ENCODE peak calls at places on chromosomes 6 and 20, in five cellular contexts. O is right atrium auricular region, T is adipocyte, R is testis, P is endothelial cell of umbilical vein. V is an unnamed sample.

GRCh38 chr20:53872561-53873248 is 197.7 kb downstream of the BCAS1 start:
- DNase-seq in O (no peak), P (no peak), T (peak; percentile 32), R (no peak), V (no peak)

GRCh38 chr6:148287979-148288378 is 54.7 kb upstream of the SASH1 start:
- DNase-seq in P (no peak), T (no peak), O (no peak), R (no peak), V (no peak)

GRCh38 chr6:42403415-42403814 is 48.3 kb downstream of the TRERF1 start:
- DNase-seq in R (peak; percentile 10), P (no peak), T (peak; percentile 19), O (no peak), V (no peak)

GRCh38 chr20:37247547-37247946 is 14.1 kb downstream of the GHRH start:
- DNase-seq in R (no peak), O (no peak), P (no peak), T (no peak), V (no peak)

GRCh38 chr6:112298816-112299281 is 44.5 kb upstream of the LAMA4 start:
- DNase-seq in P (peak; percentile 36), O (no peak), R (no peak), T (peak; percentile 84), V (no peak)

GRCh38 chr6:88426005-88426404 is 259.9 kb upstream of the CNR1 start:
- DNase-seq in R (no peak), O (no peak), T (no peak), P (no peak), V (no peak)

GRCh38 chr6:122028933-122029332 is 370.5 kb upstream of the HSF2 start:
- DNase-seq in P (no peak), R (no peak), O (no peak), T (no peak), V (no peak)

GRCh38 chr6:133953634-133954415 is 801 bp downstream of the TBPL1 start:
- DNase-seq in T (peak; percentile 23), P (no peak), R (no peak), O (no peak), V (no peak)

GRCh38 chr6:31901953-31902643 is at the start of gene ZBTB12:
- DNase-seq in R (peak; percentile 94), O (peak; percentile 85), T (peak; percentile 98), P (peak; percentile 95), V (peak; percentile 97)

GRCh38 chr6:168660400-168660945 is 219.5 kb downstream of the SMOC2 start:
- DNase-seq in R (no peak), P (no peak), O (no peak), T (no peak), V (no peak)

GRCh38 chr20:32368930-32369329 is 10.8 kb downstream of the ASXL1 start:
- DNase-seq in T (peak; percentile 72), R (no peak), P (no peak), O (no peak), V (no peak)

GRCh38 chr6:63816979-63817436 is 181.4 kb downstream of the PHF3 start:
- DNase-seq in P (no peak), O (no peak), R (no peak), T (no peak), V (no peak)

GRCh38 chr6:7106752-7107577 is 796 bp upstream of the RREB1 start:
- DNase-seq in P (no peak), R (peak; percentile 53), T (peak; percentile 55), O (no peak), V (peak; percentile 79)

GRCh38 chr6:74250161-74250560 is 554.2 kb downstream of the CD109 start:
- DNase-seq in O (no peak), R (no peak), P (peak; percentile 15), T (no peak), V (no peak)

GRCh38 chr6:142523485-142523884 is 221.7 kb downstream of the ADGRG6 start:
- DNase-seq in O (no peak), R (no peak), T (peak; percentile 68), P (no peak), V (no peak)

GRCh38 chr6:16157909-16158308 is 29.0 kb downstream of the MYLIP start:
- DNase-seq in P (no peak), O (no peak), T (no peak), R (no peak), V (peak; percentile 54)

GRCh38 chr20:32605167-32605656 is 20.1 kb upstream of the NOL4L start:
- DNase-seq in O (no peak), T (no peak), R (peak; percentile 54), P (no peak), V (no peak)

GRCh38 chr6:148829415-148830101 is 82.7 kb downstream of the UST start:
- DNase-seq in O (no peak), P (no peak), T (no peak), R (no peak), V (no peak)

GRCh38 chr6:149843051-149843633 is 21.0 kb downstream of the LRP11 start:
- DNase-seq in T (no peak), R (no peak), P (no peak), O (peak; percentile 67), V (peak; percentile 53)

GRCh38 chr6:166900956-166901607 is 55.3 kb downstream of the RNASET2 start:
- DNase-seq in R (no peak), O (no peak), P (no peak), T (no peak), V (peak; percentile 34)

GRCh38 chr6:22929228-22929627 is 359.9 kb downstream of the HDGFL1 start:
- DNase-seq in R (no peak), P (peak; percentile 60), T (no peak), O (no peak), V (no peak)

GRCh38 chr6:83853178-83853967 is at the start of gene RIPPLY2:
- DNase-seq in T (peak; percentile 28), P (peak; percentile 41), R (peak; percentile 57), O (no peak), V (peak; percentile 58)

GRCh38 chr6:167506443-167507231 is 181.8 kb downstream of the TTLL2 start:
- DNase-seq in R (no peak), P (no peak), T (no peak), O (no peak), V (no peak)

GRCh38 chr6:129631070-129631469 is 78.9 kb downstream of the ARHGAP18 start:
- DNase-seq in O (no peak), P (no peak), R (no peak), T (no peak), V (no peak)

GRCh38 chr6:109454483-109455160 is 950 bp downstream of the MICAL1 start:
- DNase-seq in P (no peak), T (peak; percentile 47), R (peak; percentile 50), O (no peak), V (peak; percentile 64)

GRCh38 chr20:58216334-58216733 is 12.1 kb downstream of the ANKRD60 start:
- DNase-seq in P (no peak), T (no peak), R (no peak), O (no peak), V (no peak)

GRCh38 chr20:9838378-9839295 is at the start of gene PAK5:
- DNase-seq in O (no peak), T (peak; percentile 38), R (peak; percentile 88), P (peak; percentile 26), V (peak; percentile 26)

GRCh38 chr6:47698342-47698787 is at the start of gene ADGRF4:
- DNase-seq in R (no peak), T (peak; percentile 41), P (no peak), O (no peak), V (no peak)

GRCh38 chr6:154614641-154615040 is 104.2 kb upstream of the CNKSR3 start:
- DNase-seq in P (peak; percentile 83), R (no peak), T (no peak), O (no peak), V (no peak)

GRCh38 chr6:46325561-46326525 is 155.1 kb upstream of the ENPP5 start:
- DNase-seq in T (peak; percentile 75), P (no peak), O (no peak), R (no peak), V (peak; percentile 28)

GRCh38 chr20:46624941-46625340 is 26.3 kb downstream of the SLC13A3 start:
- DNase-seq in T (no peak), R (no peak), P (no peak), O (no peak), V (no peak)
- H3K27me3 ChIP-seq in T (no peaks in the 10 kb centered on the region), R (no peaks in the 10 kb centered on the region), P (no peaks in the 10 kb centered on the region), O (no peaks in the 10 kb centered on the region), V (no peaks in the 10 kb centered on the region)

DNA sequence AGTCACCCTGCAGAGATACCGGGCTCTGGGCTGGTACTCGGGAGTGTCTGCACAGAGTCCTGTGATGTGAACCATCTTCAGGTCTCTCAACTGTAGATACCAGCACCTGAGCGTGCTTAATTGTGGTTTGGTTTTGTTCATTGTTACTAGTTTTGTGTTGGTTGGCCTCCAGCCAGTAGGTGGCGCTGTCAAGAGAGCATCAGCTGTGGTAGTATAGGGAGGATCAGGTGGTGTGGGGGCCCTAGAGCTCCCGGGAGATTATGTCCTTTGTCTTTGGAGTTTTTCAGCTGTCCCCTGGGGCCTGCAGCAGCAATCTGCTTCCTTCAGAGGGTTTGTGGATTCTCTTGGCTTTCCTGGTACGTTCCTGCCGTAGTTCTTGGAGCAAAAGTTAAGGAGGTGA is 67.9 kb downstream of the CDYL start:
- DNase-seq in R (peak; percentile 74), P (no peak), O (no peak), T (no peak), V (no peak)
- H3K4me3 ChIP-seq in R (no peak overlapping the region), P (no peak overlapping the region), O (no peak overlapping the region), T (no peak overlapping the region), V (no peak overlapping the region)

GRCh38 chr20:62578294-62578897 is 63.9 kb upstream of the SLCO4A1 start:
- DNase-seq in T (no peak), O (no peak), P (no peak), R (no peak), V (no peak)

GRCh38 chr20:62580052-62580451 is 62.3 kb upstream of the SLCO4A1 start:
- DNase-seq in O (no peak), R (no peak), P (no peak), T (no peak), V (peak; percentile 41)

GRCh38 chr20:62575976-62576722 is 66.2 kb upstream of the SLCO4A1 start:
- DNase-seq in R (no peak), P (no peak), O (no peak), T (no peak), V (no peak)

GRCh38 chr20:62576815-62577214 is 65.5 kb upstream of the SLCO4A1 start:
- DNase-seq in O (no peak), P (peak; percentile 28), T (peak; percentile 45), R (peak; percentile 41), V (no peak)

DNA sequence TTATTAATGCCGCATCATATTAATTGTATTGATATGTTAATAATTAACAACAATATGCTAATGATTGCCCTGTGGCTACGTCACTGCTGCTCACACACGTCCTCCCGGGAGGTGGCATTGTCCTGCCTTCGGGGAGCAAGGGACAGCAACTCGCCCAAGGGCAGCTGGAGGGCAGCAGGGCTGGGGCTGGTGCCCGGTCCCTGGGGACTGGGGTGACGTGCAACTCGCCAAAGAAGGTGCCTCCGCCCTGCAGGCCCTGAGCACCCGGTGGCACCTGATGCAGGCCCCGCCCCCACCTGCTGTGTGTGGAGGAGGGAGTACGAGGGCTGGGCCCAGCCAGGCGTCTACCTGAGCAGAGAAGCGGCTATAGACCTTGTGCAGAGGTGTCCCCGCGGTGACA is 64.9 kb upstream of the SLCO4A1 start:
- DNase-seq in T (no peak), O (no peak), P (no peak), R (no peak), V (peak; percentile 79)
- H3K9me3 ChIP-seq in T (no peaks in the 10 kb centered on the region), O (no peaks in the 10 kb centered on the region), P (no peaks in the 10 kb centered on the region), R (no peaks in the 10 kb centered on the region), V (no peaks in the 10 kb centered on the region)

DNA sequence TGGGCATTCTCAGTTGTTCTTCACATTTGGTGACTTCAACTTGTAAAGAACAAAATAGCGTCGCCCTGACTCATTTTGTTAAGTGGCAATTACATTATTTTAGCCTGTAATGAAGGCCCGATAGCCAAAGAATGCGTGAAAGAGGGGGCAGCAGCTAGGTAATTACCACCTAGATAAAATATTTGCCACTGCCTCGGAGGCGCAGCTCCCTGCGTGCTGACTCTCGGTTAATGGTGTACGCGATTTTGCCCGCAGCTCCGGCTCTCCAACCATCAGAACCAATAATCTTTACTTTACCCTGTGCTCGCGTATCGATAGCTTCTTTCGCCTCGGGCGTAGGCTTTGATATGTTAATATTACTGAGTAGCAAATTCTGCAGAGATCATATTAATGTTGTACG is 8.7 kb downstream of the TFAP2D start:
- DNase-seq in O (no peak), R (no peak), P (no peak), T (no peak), V (no peak)
- H3K27me3 ChIP-seq in O (peaks cover 18% of the 10 kb centered on the region), R (no peaks in the 10 kb centered on the region), P (peaks cover 68% of the 10 kb centered on the region), T (peaks cover 51% of the 10 kb centered on the region), V (peaks cover 5% of the 10 kb centered on the region)